ENCODE peak calls at places on chromosomes 6 and 20, in four cellular contexts. U is HepG2, W is A549, H is K562. O is an unnamed sample.

GRCh38 chr20:44911264-44911921 is 1.5 kb downstream of the PABPC1L start:
- DNase-seq in U (peak; percentile 96), H (peak; percentile 83), W (peak; percentile 78), O (no peak)

GRCh38 chr6:17930321-17930993 is 57.0 kb downstream of the KIF13A start:
- DNase-seq in U (peak; percentile 72), W (no peak), H (peak; percentile 44), O (no peak)

GRCh38 chr6:137044366-137045220 is at the start of gene IL20RA:
- DNase-seq in H (no peak), U (no peak), W (peak; percentile 4), O (no peak)

GRCh38 chr6:9121551-9121950 is 686.2 kb upstream of the SLC35B3 start:
- DNase-seq in U (no peak), W (no peak), H (no peak), O (no peak)

GRCh38 chr6:165662041-165662491 is 975 bp downstream of the PDE10A start:
- DNase-seq in H (no peak), W (peak; percentile 48), U (no peak), O (no peak)

GRCh38 chr6:56570434-56571359 is 72.0 kb downstream of the DST start:
- DNase-seq in H (no peak), U (peak; percentile 60), W (peak; percentile 20), O (no peak)

GRCh38 chr20:17845701-17846475 is 122.7 kb downstream of the SNX5 start:
- DNase-seq in U (peak; percentile 76), H (no peak), W (no peak), O (no peak)

GRCh38 chr6:139028658-139029469 is at the start of gene ABRACL:
- DNase-seq in U (no peak), W (peak; percentile 42), H (peak; percentile 62), O (peak; percentile 45)

GRCh38 chr6:169839029-169839481 is 87.6 kb downstream of the ERMARD start:
- DNase-seq in H (no peak), W (no peak), U (no peak), O (no peak)

GRCh38 chr20:23624307-23624706 is 13.4 kb downstream of the CST3 start:
- DNase-seq in H (no peak), W (no peak), U (peak; percentile 55), O (no peak)

GRCh38 chr6:42710316-42710715 is 12.1 kb downstream of the PRPH2 start:
- DNase-seq in W (no peak), U (no peak), H (no peak), O (no peak)

GRCh38 chr20:5513975-5514516 is 197.3 kb upstream of the PROKR2 start:
- DNase-seq in U (peak; percentile 99), W (peak; percentile 84), H (no peak), O (no peak)

GRCh38 chr6:149130093-149130872 is 187.2 kb upstream of the TAB2 start:
- DNase-seq in H (no peak), U (no peak), W (no peak), O (no peak)

GRCh38 chr6:149357726-149358538 is 40.4 kb downstream of the TAB2 start:
- DNase-seq in H (no peak), W (no peak), U (no peak), O (no peak)

GRCh38 chr20:58141971-58142842 is 86.2 kb downstream of the ANKRD60 start:
- DNase-seq in U (no peak), H (no peak), W (no peak), O (no peak)

GRCh38 chr6:11393713-11394627 is 143.6 kb upstream of the TMEM170B start:
- DNase-seq in U (peak; percentile 54), W (no peak), H (no peak), O (no peak)

GRCh38 chr6:141610741-141611140 is 522.0 kb upstream of the GJE1 start:
- DNase-seq in H (no peak), W (no peak), U (peak; percentile 7), O (no peak)

GRCh38 chr6:21455071-21455470 is 138.5 kb upstream of the SOX4 start:
- DNase-seq in U (no peak), W (no peak), H (no peak), O (no peak)

GRCh38 chr6:158663465-158664167 is 13.8 kb downstream of the SYTL3 start:
- DNase-seq in H (no peak), W (no peak), U (no peak), O (no peak)

GRCh38 chr20:15814903-15815302 is 758.3 kb downstream of the KIF16B start:
- DNase-seq in W (no peak), U (no peak), H (no peak), O (no peak)

GRCh38 chr20:9177278-9177677 is 108.4 kb downstream of the PLCB4 start:
- DNase-seq in H (no peak), W (no peak), U (no peak), O (no peak)

GRCh38 chr6:149317656-149318571 is at the start of gene TAB2:
- DNase-seq in W (no peak), H (peak; percentile 79), U (no peak), O (no peak)

GRCh38 chr6:110999634-111000270 is 17.9 kb downstream of the RPF2 start:
- DNase-seq in U (peak; percentile 22), W (no peak), H (no peak), O (no peak)

GRCh38 chr6:32637219-32637880 is at the start of gene HLA-DQA1:
- DNase-seq in W (no peak), U (no peak), H (no peak), O (peak; percentile 91)

GRCh38 chr6:16619777-16620176 is 141.5 kb downstream of the ATXN1 start:
- DNase-seq in U (no peak), W (no peak), H (no peak), O (no peak)

GRCh38 chr6:60991427-60992028 is 1294.5 kb downstream of the KHDRBS2 start:
- DNase-seq in H (no peak), W (no peak), U (no peak), O (no peak)

GRCh38 chr6:45707188-45707587 is 308.5 kb downstream of the CLIC5 start:
- DNase-seq in U (no peak), W (no peak), H (no peak), O (no peak)

GRCh38 chr6:77620290-77620882 is 32.5 kb upstream of the MEI4 start:
- DNase-seq in W (no peak), H (no peak), U (peak; percentile 8), O (no peak)

GRCh38 chr6:14655990-14656640 is 538.5 kb downstream of the CD83 start:
- DNase-seq in U (no peak), H (no peak), W (no peak), O (no peak)

GRCh38 chr6:34934516-34934915 is 45.5 kb downstream of the ANKS1A start:
- DNase-seq in U (no peak), H (no peak), W (no peak), O (no peak)

GRCh38 chr20:57594092-57594911 is 25.9 kb downstream of the ZBP1 start:
- DNase-seq in W (peak; percentile 69), H (peak; percentile 85), U (peak; percentile 33), O (no peak)

GRCh38 chr20:6299451-6299850 is 176.6 kb upstream of the FERMT1 start:
- DNase-seq in U (no peak), W (no peak), H (no peak), O (no peak)

GRCh38 chr20:12966468-12967085 is 42.2 kb upstream of the SPTLC3 start:
- DNase-seq in U (peak; percentile 65), H (no peak), W (no peak), O (no peak)

GRCh38 chr6:44132476-44132875 is 5.1 kb downstream of the TMEM63B start:
- DNase-seq in H (no peak), W (no peak), U (no peak), O (no peak)

GRCh38 chr20:52060794-52061714 is 130.5 kb downstream of the ZFP64 start:
- DNase-seq in H (no peak), U (peak; percentile 71), W (peak; percentile 20), O (no peak)

GRCh38 chr6:32933661-32934085 is 7.2 kb downstream of the HLA-DMB start:
- DNase-seq in U (peak; percentile 67), W (peak; percentile 65), H (peak; percentile 78), O (peak; percentile 38)

GRCh38 chr20:11170025-11170424 is 496.2 kb upstream of the JAG1 start:
- DNase-seq in H (no peak), U (no peak), W (no peak), O (no peak)
- TF ChIP-seq MYC in H (no peak), U (no peak), W (no peak), O (no peak)

GRCh38 chr20:32634041-32634805 is 39.5 kb downstream of the C20orf203 start:
- DNase-seq in H (peak; percentile 45), W (no peak), U (no peak), O (no peak)
- TF ChIP-seq REST in H (no peak), W (no peak), U (no peak), O (no peak)

DNA sequence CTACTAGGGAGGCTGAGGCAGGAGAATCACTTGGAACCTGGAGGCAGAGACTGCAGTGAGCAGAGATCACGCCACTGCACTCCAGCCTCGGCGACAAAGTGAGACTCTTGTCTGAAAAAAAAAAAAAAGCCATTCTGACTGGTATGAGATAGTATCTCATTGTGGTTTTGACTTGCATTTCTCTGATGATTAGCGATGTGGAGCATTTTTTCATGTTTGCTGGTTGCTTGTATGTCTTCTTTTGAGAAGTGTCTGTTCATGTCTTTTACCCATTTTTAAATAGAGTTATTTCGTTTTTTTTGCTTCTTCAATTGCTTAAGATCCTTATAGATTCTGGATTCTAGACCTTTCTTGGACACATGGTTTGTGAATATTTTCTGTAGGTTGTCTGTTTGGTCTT is 103.5 kb upstream of the SIM1 start:
- DNase-seq in H (no peak), U (no peak), W (no peak), O (no peak)
- TF ChIP-seq MYC in H (no peak), U (no peak), W (no peak), O (no peak)

GRCh38 chr6:90093558-90094073 is 199.3 kb downstream of the GJA10 start:
- DNase-seq in H (no peak), U (no peak), W (no peak), O (no peak)
- TF ChIP-seq REST in H (no peak), U (no peak), W (no peak), O (no peak)

GRCh38 chr6:2984738-2985381 is 13.5 kb upstream of the SERPINB6 start:
- DNase-seq in U (no peak), H (no peak), W (no peak), O (no peak)
- TF ChIP-seq MYC in U (no peak), H (no peak), W (no peak), O (no peak)

GRCh38 chr6:29744131-29744530 is 20.9 kb downstream of the HLA-F start:
- DNase-seq in H (no peak), U (no peak), W (no peak), O (no peak)

GRCh38 chr6:29739882-29740261 is 16.6 kb downstream of the HLA-F start:
- DNase-seq in U (no peak), W (no peak), H (no peak), O (no peak)

GRCh38 chr6:29743025-29743424 is 19.8 kb downstream of the HLA-F start:
- DNase-seq in W (no peak), H (no peak), U (no peak), O (no peak)

GRCh38 chr6:29743568-29743967 is 20.3 kb downstream of the HLA-F start:
- DNase-seq in W (no peak), U (no peak), H (no peak), O (no peak)

DNA sequence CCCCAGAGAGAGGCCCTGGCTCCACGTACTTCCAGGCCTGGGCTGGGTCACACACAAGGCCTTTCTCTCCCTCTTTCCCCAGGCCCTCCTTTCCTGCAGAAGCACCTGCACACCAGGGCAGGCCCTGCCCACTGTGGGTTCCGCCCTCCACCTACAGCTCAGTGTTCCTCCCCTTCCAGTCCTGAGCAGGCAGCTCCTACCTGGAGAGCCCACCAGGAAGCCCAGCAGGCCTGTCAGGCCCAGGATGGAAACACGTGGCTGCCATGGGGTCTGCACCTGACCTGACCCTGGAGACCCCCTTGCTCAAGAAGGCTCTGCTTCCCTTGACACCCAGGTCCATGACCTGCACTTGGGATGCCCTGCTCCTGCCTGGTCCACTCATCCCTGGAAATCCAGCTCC is 19.0 kb downstream of the HLA-F start:
- DNase-seq in U (no peak), H (no peak), W (no peak), O (no peak)
- TF ChIP-seq REST in U (no peak), H (no peak), W (no peak), O (no peak)

O was measured in GM12878.